ENCODE peak calls at places on chromosomes 11 and 22, in four cellular contexts. K is SK-N-SH, Z is transverse colon, P is body of pancreas. U is an unnamed sample.

GRCh38 chr11:30583505-30584280 is 2.5 kb downstream of the MPPED2 start:
- DNase-seq in K (peak), Z (peak), P (peak), U (no peak)

GRCh38 chr11:978073-978720 is 52.5 kb downstream of the AP2A2 start:
- DNase-seq in K (no peak), Z (no peak), P (no peak), U (no peak)

GRCh38 chr11:11510939-11511338 is 110.9 kb downstream of the GALNT18 start:
- DNase-seq in K (no peak), Z (peak), P (peak), U (no peak)

GRCh38 chr22:46934746-46935491 is 172.5 kb downstream of the TBC1D22A start:
- DNase-seq in K (no peak), Z (peak), P (peak), U (peak)

GRCh38 chr11:113992459-113993105 is 17.7 kb downstream of the HTR3A start:
- DNase-seq in K (peak), Z (no peak), P (no peak), U (no peak)

GRCh38 chr11:116788534-116788933 is 711 bp upstream of the ZPR1 start:
- DNase-seq in K (peak), Z (no peak), P (no peak), U (no peak)

GRCh38 chr11:57301711-57302423 is 22.9 kb downstream of the TNKS1BP1 start:
- DNase-seq in K (peak), Z (no peak), P (no peak), U (no peak)

GRCh38 chr11:28636033-28636432 is 527.8 kb downstream of the METTL15 start:
- DNase-seq in K (no peak), Z (no peak), P (no peak), U (no peak)

GRCh38 chr11:69001301-69002081 is 11.6 kb downstream of the MRGPRF start:
- DNase-seq in K (peak), Z (peak), P (no peak), U (no peak)

GRCh38 chr11:119509969-119510401 is 87.0 kb upstream of the THY1 start:
- DNase-seq in K (no peak), Z (peak), P (peak), U (peak)

GRCh38 chr22:22928666-22929380 is 41.2 kb downstream of the IGLL5 start:
- DNase-seq in K (no peak), Z (peak), P (no peak), U (no peak)

GRCh38 chr11:69213964-69214363 is 58.2 kb downstream of the SMIM38 start:
- DNase-seq in K (no peak), Z (no peak), P (no peak), U (no peak)

GRCh38 chr11:112617089-112617407 is 344.2 kb upstream of the NCAM1 start:
- DNase-seq in K (no peak), Z (no peak), P (no peak), U (no peak)

GRCh38 chr11:118689503-118689851 is 10.0 kb upstream of the TREH start:
- DNase-seq in K (no peak), Z (no peak), P (no peak), U (no peak)

GRCh38 chr11:296206-296975 is 2.9 kb downstream of the IFITM5 start:
- DNase-seq in K (no peak), Z (no peak), P (peak), U (no peak)

GRCh38 chr22:20165421-20165820 is 14.6 kb upstream of the CCDC188 start:
- DNase-seq in K (no peak), Z (no peak), P (no peak), U (no peak)

GRCh38 chr11:69321877-69322350 is 28.0 kb downstream of the MYEOV start:
- DNase-seq in K (no peak), Z (no peak), P (no peak), U (peak)

GRCh38 chr22:31439805-31440204 is 40.4 kb downstream of the DRG1 start:
- DNase-seq in K (no peak), Z (no peak), P (no peak), U (no peak)

GRCh38 chr22:48579035-48579914 is 1248.4 kb downstream of the BRD1 start:
- DNase-seq in K (no peak), Z (no peak), P (no peak), U (no peak)
- H3K4me3 ChIP-seq in K (no peak), Z (no peak), P (no peak), U (no peak)

GRCh38 chr11:73312036-73312435 is 4.0 kb downstream of the ARHGEF17 start:
- DNase-seq in K (no peak), Z (no peak), P (no peak), U (no peak)
- H3K4me3 ChIP-seq in K (peak), Z (no peak), P (no peak), U (peak)

DNA sequence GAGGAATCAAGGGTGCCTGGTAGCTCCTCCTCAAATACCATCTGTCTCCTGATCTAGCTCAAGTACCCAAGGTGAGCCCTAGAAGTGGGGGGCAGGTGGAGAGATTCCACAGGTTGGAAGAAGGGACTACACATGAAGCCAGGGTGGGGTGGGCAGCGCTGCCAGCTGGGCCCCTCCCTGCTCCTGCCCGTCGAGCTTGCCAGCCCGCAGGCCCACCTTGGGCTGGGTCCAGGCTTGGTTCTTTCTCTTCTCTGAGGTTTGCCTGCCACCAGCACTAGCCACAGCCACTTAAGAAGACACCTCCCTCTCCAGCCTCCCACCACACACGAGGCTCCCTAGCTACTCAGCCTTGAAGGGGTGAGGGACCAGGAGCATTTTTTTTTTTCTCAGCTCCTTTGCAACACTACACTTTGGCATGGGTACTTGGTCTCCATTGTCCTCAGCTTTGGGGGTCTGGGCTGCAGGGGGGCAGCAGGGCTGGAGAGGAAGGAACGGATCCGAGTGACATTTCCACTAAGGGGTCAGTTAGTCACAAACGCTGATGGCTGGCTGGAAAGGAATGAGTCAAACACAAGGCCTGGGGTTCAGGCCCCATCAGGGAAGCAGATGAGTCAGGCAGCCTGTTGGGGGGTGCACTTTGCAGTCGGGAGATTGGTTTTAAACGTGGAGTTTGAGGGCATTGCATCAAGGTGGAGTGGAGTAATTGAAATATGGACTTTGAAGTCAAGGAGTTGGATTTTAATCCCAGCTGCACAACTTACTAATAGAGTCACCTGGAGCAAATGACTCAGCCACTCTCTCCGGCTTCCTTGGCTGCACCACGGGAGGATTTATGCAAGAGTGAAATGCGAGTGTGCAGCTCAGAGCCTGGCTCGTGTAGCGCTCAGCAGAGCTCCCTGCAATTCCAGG is 7.4 kb upstream of the NPTXR start:
- DNase-seq in K (no peak), Z (no peak), P (no peak), U (peak)
- H3K4me3 ChIP-seq in K (no peak), Z (no peak), P (no peak), U (no peak)

GRCh38 chr11:82756765-82757650 is 23.3 kb upstream of the FAM181B start:
- DNase-seq in K (no peak), Z (no peak), P (peak), U (no peak)
- H3K4me3 ChIP-seq in K (no peak), Z (no peak), P (no peak), U (no peak)

GRCh38 chr22:45602824-45603301 is 68.8 kb upstream of the ATXN10 start:
- DNase-seq in K (peak), Z (no peak), P (peak), U (no peak)
- H3K4me3 ChIP-seq in K (peak), Z (no peak), P (no peak), U (no peak)

GRCh38 chr11:66411323-66411722 is 9.5 kb upstream of the NPAS4 start:
- DNase-seq in K (no peak), Z (no peak), P (no peak), U (no peak)

GRCh38 chr11:66410191-66410590 is 10.6 kb upstream of the NPAS4 start:
- DNase-seq in K (no peak), Z (no peak), P (no peak), U (no peak)

GRCh38 chr11:66409226-66409625 is 11.6 kb upstream of the NPAS4 start:
- DNase-seq in K (no peak), Z (no peak), P (no peak), U (no peak)

GRCh38 chr11:66407651-66408050 is 13.2 kb upstream of the NPAS4 start:
- DNase-seq in K (no peak), Z (no peak), P (no peak), U (no peak)

GRCh38 chr11:66408488-66409214 is 12.2 kb upstream of the NPAS4 start:
- DNase-seq in K (peak), Z (peak), P (peak), U (no peak)
- H3K4me3 ChIP-seq in K (peak), Z (no peak), P (no peak), U (no peak)

GRCh38 chr11:61675826-61676225 is 4.4 kb upstream of the DAGLA start:
- DNase-seq in K (no peak), Z (no peak), P (no peak), U (no peak)
- H3K4me3 ChIP-seq in K (no peak), Z (no peak), P (no peak), U (no peak)